ENCODE peak calls at places on chromosomes 12 and 14, in six cellular contexts. O is cardiac fibroblast; K is activated CD4-positive, alpha-beta memory T cell treated with anti-CD3 and anti-CD28 coated beads, Interleukin-2, amount 10 ng/mL, durations not matched to agents 7 days and 5 days; G is tibial nerve; I is effector memory CD4-positive, alpha-beta T cell; M is putamen. A is an unnamed sample.
A peak's percentile ranks its signal among the peaks of the same experiment; 100 is the strongest.

GRCh38 chr12:94972795-94973194 is 30.7 kb downstream of the NDUFA12 start:
- DNase-seq in I (no peak), G (no peak), K (no peak), M (no peak), O (no peak), A (no peak)

GRCh38 chr12:91178139-91178561 is 4.5 kb downstream of the DCN start:
- DNase-seq in K (no peak), M (no peak), I (no peak), O (peak; percentile 77), G (no peak), A (peak; percentile 27)

GRCh38 chr14:61616524-61617185 is 78.7 kb upstream of the HIF1A start:
- DNase-seq in O (peak; percentile 80), M (no peak), G (no peak), K (no peak), I (no peak), A (no peak)

GRCh38 chr12:94204647-94205247 is 56.4 kb downstream of the PLXNC1 start:
- DNase-seq in M (no peak), G (no peak), I (no peak), O (no peak), K (peak; percentile 22), A (no peak)

GRCh38 chr14:37232907-37233481 is 35.3 kb downstream of the MIPOL1 start:
- DNase-seq in K (no peak), M (peak; percentile 3), G (peak; percentile 52), O (peak; percentile 78), I (no peak), A (peak; percentile 73)

GRCh38 chr12:110317921-110318320 is 36.9 kb downstream of the ATP2A2 start:
- DNase-seq in O (peak; percentile 82), M (no peak), I (no peak), G (no peak), K (no peak), A (no peak)

GRCh38 chr12:101372431-101372830 is 35.1 kb downstream of the ARL1 start:
- DNase-seq in M (no peak), I (no peak), G (no peak), K (no peak), O (no peak), A (no peak)

GRCh38 chr12:11888029-11888428 is 182.7 kb upstream of the BCL2L14 start:
- DNase-seq in G (no peak), O (no peak), M (no peak), I (no peak), K (no peak), A (no peak)

GRCh38 chr14:84864582-84865271 is 665.2 kb upstream of the FLRT2 start:
- DNase-seq in O (no peak), I (no peak), K (no peak), G (no peak), M (no peak), A (no peak)

GRCh38 chr14:55752580-55753365 is 172.8 kb downstream of the KTN1 start:
- DNase-seq in K (no peak), I (no peak), O (peak; percentile 68), M (no peak), G (no peak), A (peak; percentile 67)

GRCh38 chr14:74411671-74412070 is 14.3 kb downstream of the SYNDIG1L start:
- DNase-seq in G (no peak), M (no peak), K (no peak), O (no peak), I (no peak), A (no peak)

GRCh38 chr14:104249092-104249491 is 110.7 kb downstream of the KIF26A start:
- DNase-seq in G (no peak), O (no peak), K (no peak), M (no peak), I (no peak), A (no peak)

GRCh38 chr12:678747-679712 is 15.8 kb upstream of the NINJ2 start:
- DNase-seq in I (no peak), M (no peak), O (no peak), K (no peak), G (no peak), A (no peak)

GRCh38 chr14:60093606-60094005 is 1.9 kb downstream of the PCNX4 start:
- DNase-seq in I (no peak), O (peak; percentile 29), G (no peak), M (no peak), K (no peak), A (no peak)

GRCh38 chr12:115983226-115983798 is 294.2 kb downstream of the MED13L start:
- DNase-seq in M (no peak), G (no peak), I (no peak), K (no peak), O (peak; percentile 22), A (peak; percentile 42)

GRCh38 chr14:24595046-24595808 is 14.3 kb downstream of the GZMH start:
- DNase-seq in K (no peak), M (no peak), G (no peak), I (no peak), O (no peak), A (no peak)

GRCh38 chr12:47207005-47207717 is 127.4 kb upstream of the AMIGO2 start:
- DNase-seq in G (no peak), O (no peak), I (peak; percentile 29), K (peak; percentile 71), M (no peak), A (no peak)

GRCh38 chr14:96253140-96253539 is 2.9 kb upstream of the BDKRB1 start:
- DNase-seq in I (no peak), M (no peak), O (peak; percentile 86), G (no peak), K (no peak), A (peak; percentile 53)

GRCh38 chr12:101862245-101862644 is 15.1 kb upstream of the DRAM1 start:
- DNase-seq in O (no peak), M (no peak), K (no peak), G (no peak), I (no peak), A (no peak)

GRCh38 chr14:87785868-87786267 is 207.1 kb downstream of the GALC start:
- DNase-seq in I (no peak), K (no peak), O (no peak), M (no peak), G (no peak), A (no peak)

GRCh38 chr14:49702725-49703124 is 9.8 kb downstream of the KLHDC1 start:
- DNase-seq in G (no peak), M (no peak), I (no peak), O (no peak), K (no peak), A (no peak)

GRCh38 chr12:14716848-14717444 is 20.5 kb upstream of the GUCY2C start:
- DNase-seq in G (peak; percentile 44), O (peak; percentile 65), M (peak; percentile 3), I (peak; percentile 2), K (peak; percentile 55), A (peak; percentile 76)

GRCh38 chr14:79279645-79280399 is 931.5 kb downstream of the DIO2 start:
- DNase-seq in M (peak; percentile 30), I (no peak), G (no peak), K (no peak), O (peak; percentile 24), A (no peak)

GRCh38 chr12:43861015-43861846 is 25.4 kb downstream of the TMEM117 start:
- DNase-seq in M (no peak), I (no peak), G (no peak), K (no peak), O (no peak), A (no peak)

GRCh38 chr14:32203928-32204357 is 874 bp upstream of the RNU6-8 start:
- DNase-seq in I (no peak), G (no peak), O (no peak), K (peak; percentile 30), M (peak; percentile 13), A (peak; percentile 45)

GRCh38 chr12:29103539-29103974 is 45.5 kb upstream of the FAR2 start:
- DNase-seq in M (no peak), O (no peak), G (no peak), K (peak; percentile 68), I (no peak), A (no peak)

GRCh38 chr14:56996721-56997399 is 186.6 kb upstream of the OTX2 start:
- DNase-seq in M (no peak), I (no peak), K (no peak), O (no peak), G (no peak), A (no peak)

GRCh38 chr12:67720383-67720856 is 71.9 kb downstream of the DYRK2 start:
- DNase-seq in G (no peak), O (peak; percentile 68), K (no peak), I (no peak), M (no peak), A (peak; percentile 17)

GRCh38 chr12:123492290-123492689 is 34.4 kb downstream of the SNRNP35 start:
- DNase-seq in M (no peak), I (no peak), O (no peak), G (no peak), K (no peak), A (no peak)

GRCh38 chr12:108722992-108723766 is 8.1 kb downstream of the CORO1C start:
- DNase-seq in G (peak; percentile 47), O (peak; percentile 93), I (no peak), K (no peak), M (no peak), A (peak; percentile 56)

GRCh38 chr12:66697404-66697803 is 18.5 kb upstream of the GRIP1 start:
- DNase-seq in I (no peak), M (no peak), K (no peak), G (no peak), O (no peak), A (no peak)

A was measured in A673.